ENCODE peak calls at places on chromosomes 11 and 22, in four cellular contexts. T is M059J, N is AG08395, A is cardiac fibroblast. S is an unnamed sample.

GRCh38 chr11:27216268-27217149 is 146.5 kb downstream of the CCDC34 start:
- DNase-seq in T (peak; percentile 64), N (peak; percentile 25), A (peak; percentile 83), S (no peak)

GRCh38 chr11:10688401-10688800 is 5.2 kb downstream of the IRAG1 start:
- DNase-seq in T (peak; percentile 95), N (no peak), A (no peak), S (peak; percentile 85)

GRCh38 chr22:42509548-42509947 is 10.0 kb downstream of the RRP7A start:
- DNase-seq in T (no peak), N (no peak), A (no peak), S (no peak)

GRCh38 chr11:65864758-65865471 is 4.7 kb downstream of the MUS81 start:
- DNase-seq in T (no peak), N (no peak), A (no peak), S (no peak)

GRCh38 chr11:70476669-70477068 is 78.3 kb downstream of the CTTN start:
- DNase-seq in T (no peak), N (peak; percentile 14), A (no peak), S (no peak)

GRCh38 chr11:125942771-125943428 is 2.9 kb upstream of the VSIG10L2 start:
- DNase-seq in T (no peak), N (no peak), A (no peak), S (no peak)

GRCh38 chr22:45692549-45692948 is 20.9 kb downstream of the ATXN10 start:
- DNase-seq in T (peak; percentile 48), N (peak; percentile 48), A (peak; percentile 65), S (no peak)

GRCh38 chr11:8253566-8253965 is 10.1 kb downstream of the LMO1 start:
- DNase-seq in T (no peak), N (no peak), A (no peak), S (no peak)

GRCh38 chr11:44136176-44136945 is 40.9 kb downstream of the EXT2 start:
- DNase-seq in T (no peak), N (no peak), A (no peak), S (no peak)

GRCh38 chr22:47398921-47399790 is 636.7 kb downstream of the TBC1D22A start:
- DNase-seq in T (no peak), N (no peak), A (no peak), S (no peak)

GRCh38 chr11:122773781-122774266 is 64.5 kb upstream of the CRTAM start:
- DNase-seq in T (no peak), N (no peak), A (no peak), S (no peak)

GRCh38 chr11:65648997-65649491 is 11.1 kb downstream of the SIPA1 start:
- DNase-seq in T (no peak), N (no peak), A (no peak), S (no peak)

GRCh38 chr11:37710031-37710430 is 1112.0 kb upstream of the RAG2 start:
- DNase-seq in T (no peak), N (no peak), A (peak; percentile 89), S (no peak)

GRCh38 chr22:25051073-25051472 is 98.6 kb downstream of the KIAA1671 start:
- DNase-seq in T (no peak), N (no peak), A (no peak), S (no peak)

GRCh38 chr11:130478881-130479280 is 30.4 kb downstream of the ADAMTS15 start:
- DNase-seq in T (peak; percentile 67), N (no peak), A (peak; percentile 28), S (no peak)

GRCh38 chr22:50340157-50340879 is 2.8 kb upstream of the PPP6R2 start:
- DNase-seq in T (no peak), N (no peak), A (no peak), S (no peak)

GRCh38 chr11:74701351-74701750 is 29.9 kb downstream of the CHRDL2 start:
- DNase-seq in T (no peak), N (no peak), A (peak; percentile 15), S (no peak)

GRCh38 chr11:88231894-88232482 is 56.7 kb upstream of the RAB38 start:
- DNase-seq in T (peak; percentile 45), N (peak; percentile 64), A (peak; percentile 69), S (peak; percentile 56)

GRCh38 chr11:27209562-27210005 is 153.4 kb downstream of the CCDC34 start:
- DNase-seq in T (peak; percentile 99), N (peak; percentile 86), A (peak; percentile 88), S (peak; percentile 98)

GRCh38 chr11:82981852-82982251 is 80.3 kb downstream of the DDIAS start:
- DNase-seq in T (peak; percentile 67), N (no peak), A (no peak), S (no peak)

GRCh38 chr11:103591554-103591953 is 444.9 kb upstream of the DDI1 start:
- DNase-seq in T (peak; percentile 55), N (no peak), A (no peak), S (no peak)

GRCh38 chr11:76623171-76623883 is 47.2 kb downstream of the LRRC32 start:
- DNase-seq in T (peak; percentile 41), N (peak; percentile 42), A (peak; percentile 68), S (peak; percentile 69)

GRCh38 chr11:124209824-124210357 is 26.7 kb downstream of the OR10D3 start:
- DNase-seq in T (no peak), N (no peak), A (no peak), S (no peak)

GRCh38 chr22:23182289-23183106 is 2.2 kb downstream of the BCR start:
- DNase-seq in T (peak; percentile 77), N (no peak), A (no peak), S (peak; percentile 80)

GRCh38 chr22:33917744-33918406 is 2.4 kb downstream of the LARGE1 start:
- DNase-seq in T (peak; percentile 22), N (no peak), A (peak; percentile 6), S (no peak)

GRCh38 chr22:46638601-46639431 is 18.6 kb downstream of the GRAMD4 start:
- DNase-seq in T (no peak), N (peak; percentile 15), A (peak; percentile 42), S (no peak)

GRCh38 chr22:17396531-17396930 is 27.3 kb downstream of the CECR2 start:
- DNase-seq in T (no peak), N (no peak), A (no peak), S (no peak)

GRCh38 chr11:3164138-3164539 is 971 bp downstream of the OSBPL5 start:
- DNase-seq in T (no peak), N (no peak), A (no peak), S (no peak)

GRCh38 chr22:49724893-49725489 is 102.7 kb downstream of the BRD1 start:
- DNase-seq in T (peak; percentile 26), N (peak; percentile 76), A (peak; percentile 45), S (peak; percentile 13)

GRCh38 chr11:65710424-65710823 is 1.6 kb upstream of the KAT5 start:
- DNase-seq in T (no peak), N (no peak), A (no peak), S (no peak)

GRCh38 chr11:719214-720016 is 13.4 kb downstream of the EPS8L2 start:
- DNase-seq in T (no peak), N (no peak), A (no peak), S (no peak)

GRCh38 chr11:17519486-17519885 is 24.7 kb downstream of the USH1C start:
- DNase-seq in T (no peak), N (no peak), A (no peak), S (no peak)

GRCh38 chr11:116851631-116852030 is 14.2 kb upstream of the APOA1 start:
- DNase-seq in T (peak; percentile 48), N (no peak), A (no peak), S (no peak)

GRCh38 chr22:46007848-46008261 is 30.9 kb upstream of the WNT7B start:
- DNase-seq in T (peak; percentile 94), N (peak; percentile 94), A (peak; percentile 97), S (peak; percentile 97)